ENCODE peak calls at places on chromosomes 3 and 15, in four cellular contexts. L is K562, J is SK-N-SH, U is A549. O is an unnamed sample.

GRCh38 chr3:171791695-171792082 is 18.6 kb downstream of the PLD1 start:
- DNase-seq in J (no peak), L (no peak), U (no peak), O (no peak)

GRCh38 chr3:106590259-106590658 is 721.4 kb upstream of the CBLB start:
- DNase-seq in L (no peak), U (no peak), J (no peak), O (no peak)

GRCh38 chr15:29050870-29051269 is 165.1 kb downstream of the APBA2 start:
- DNase-seq in U (no peak), J (peak; percentile 67), L (no peak), O (no peak)

GRCh38 chr3:125104639-125105038 is 48.8 kb upstream of the HEG1 start:
- DNase-seq in L (no peak), U (no peak), J (no peak), O (no peak)

GRCh38 chr3:109532257-109533216 is 195.2 kb upstream of the DPPA4 start:
- DNase-seq in L (no peak), U (no peak), J (peak; percentile 27), O (no peak)

GRCh38 chr3:169085827-169086226 is 577.7 kb downstream of the MECOM start:
- DNase-seq in U (no peak), J (no peak), L (no peak), O (no peak)

GRCh38 chr15:90376789-90377188 is 11.3 kb upstream of the IQGAP1 start:
- DNase-seq in U (no peak), J (no peak), L (no peak), O (no peak)

GRCh38 chr15:83556068-83556467 is 97.9 kb upstream of the ADAMTSL3 start:
- DNase-seq in L (no peak), J (no peak), U (no peak), O (no peak)

GRCh38 chr3:50323614-50324199 is 1.2 kb upstream of the HYAL2 start:
- DNase-seq in J (no peak), U (no peak), L (no peak), O (no peak)

DNA sequence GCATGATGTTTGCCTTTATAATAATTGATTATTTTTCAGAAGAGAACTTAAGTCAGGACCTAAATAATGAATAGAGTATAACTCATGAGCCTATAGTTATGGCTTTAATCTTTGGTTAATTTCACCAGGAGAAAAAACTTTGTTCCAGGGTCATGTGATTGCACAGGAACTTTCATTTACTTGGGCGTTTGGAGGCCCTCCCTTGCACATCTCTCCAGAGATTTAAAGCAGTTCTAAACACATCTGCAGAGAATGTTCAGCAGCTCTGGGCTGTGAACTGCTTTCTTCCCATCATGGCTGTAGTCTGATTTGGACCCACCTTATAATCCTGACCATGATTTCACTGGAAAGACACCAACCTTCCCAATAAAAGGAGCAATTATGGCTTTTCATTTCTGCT is 80.7 kb upstream of the PRTG start:
- DNase-seq in J (no peak), U (no peak), L (no peak), O (no peak)
- TF ChIP-seq SMC3 in J (no peak), U (no peak), L (no peak), O (no peak)

GRCh38 chr3:10269443-10269842 is 21.2 kb downstream of the TATDN2 start:
- DNase-seq in J (no peak), L (no peak), U (no peak), O (no peak)
- TF ChIP-seq SMC3 in J (no peak), L (no peak), U (no peak), O (no peak)

GRCh38 chr15:51749307-51749706 is 2.1 kb upstream of the TMOD2 start:
- DNase-seq in U (no peak), L (no peak), J (no peak), O (no peak)

GRCh38 chr15:51751687-51752683 is 588 bp downstream of the TMOD2 start:
- DNase-seq in J (peak; percentile 34), U (peak; percentile 42), L (peak; percentile 43), O (no peak)

GRCh38 chr15:51750186-51750585 is 1.2 kb upstream of the TMOD2 start:
- DNase-seq in J (no peak), U (no peak), L (no peak), O (no peak)

GRCh38 chr15:51752918-51753317 is 1.5 kb downstream of the TMOD2 start:
- DNase-seq in L (no peak), J (no peak), U (no peak), O (no peak)

DNA sequence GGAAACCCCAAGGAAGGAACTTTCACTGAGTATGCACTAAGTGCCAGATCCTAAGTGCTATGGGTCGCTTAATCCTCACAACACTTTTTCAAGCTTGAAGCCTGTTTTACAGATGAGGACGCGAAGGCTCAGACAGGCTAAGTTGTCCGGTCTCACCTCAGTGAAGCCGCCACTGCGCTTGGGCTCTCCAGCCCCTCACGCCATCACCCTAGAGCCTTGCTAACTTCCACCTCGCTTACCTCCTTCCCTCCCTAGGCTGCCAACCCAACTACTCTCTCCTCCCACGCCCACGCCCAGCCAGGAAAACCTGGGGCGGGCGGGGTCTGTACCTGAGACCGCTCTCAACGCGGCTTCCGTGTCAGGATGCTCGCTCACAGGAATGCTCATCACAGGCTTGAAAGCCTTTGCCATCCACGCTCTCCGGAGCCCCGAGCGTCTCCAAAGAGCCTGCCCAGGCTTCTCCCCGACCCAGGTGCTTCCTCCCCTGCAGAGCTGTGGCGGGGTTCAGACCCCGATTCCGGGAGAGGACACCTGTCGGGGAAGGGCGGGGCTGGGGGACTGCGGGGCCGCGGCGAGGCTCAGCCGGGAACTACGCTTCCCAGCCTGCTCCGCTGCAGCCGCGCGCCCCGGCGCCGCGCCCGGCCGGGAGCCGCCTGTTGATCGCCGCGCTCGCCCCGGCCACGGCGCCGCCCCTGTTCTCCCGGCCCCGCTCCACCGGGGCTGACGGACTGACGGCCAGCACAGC is at the start of gene TMOD2:
- DNase-seq in U (peak; percentile 51), J (peak; percentile 89), L (peak; percentile 73), O (no peak)
- TF ChIP-seq SMC3 in U (no peak), J (no peak), L (no peak), O (no peak)

GRCh38 chr3:193778676-193779075 is 185.7 kb downstream of the OPA1 start:
- DNase-seq in U (no peak), L (no peak), J (no peak), O (no peak)
- TF ChIP-seq SMC3 in U (no peak), L (no peak), J (no peak), O (no peak)

GRCh38 chr3:11074441-11074840 is 79.9 kb upstream of the HRH1 start:
- DNase-seq in J (no peak), L (no peak), U (no peak), O (no peak)
- TF ChIP-seq SMC3 in J (no peak), L (no peak), U (no peak), O (no peak)

GRCh38 chr3:117586161-117586560 is 876.6 kb downstream of the TUSC7 start:
- DNase-seq in L (no peak), J (no peak), U (no peak), O (no peak)

GRCh38 chr3:117587416-117587815 is 877.8 kb downstream of the TUSC7 start:
- DNase-seq in U (no peak), J (no peak), L (no peak), O (no peak)

DNA sequence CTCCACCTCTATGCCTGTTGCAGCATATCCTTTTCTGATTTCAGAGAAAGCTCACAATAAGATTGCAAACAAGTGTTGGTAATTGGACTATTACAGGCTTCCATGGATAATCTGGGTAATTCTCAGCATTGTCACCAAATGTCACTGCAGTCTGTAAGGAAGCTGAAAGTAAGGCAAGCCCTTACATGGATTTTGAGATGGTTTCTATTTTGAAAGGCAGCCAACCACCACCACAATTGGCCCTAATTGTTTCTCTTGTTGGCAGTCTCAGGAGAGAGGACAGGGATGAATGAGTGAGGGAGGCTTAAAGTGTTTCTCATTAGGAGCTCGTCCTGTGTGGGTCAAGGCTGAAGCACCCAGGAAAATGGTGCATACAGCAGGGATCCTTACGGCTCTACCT is 879.9 kb downstream of the TUSC7 start:
- DNase-seq in L (no peak), J (no peak), U (no peak), O (no peak)
- TF ChIP-seq SMC3 in L (no peak), J (no peak), U (no peak), O (no peak)

O was measured in GM12878.